ENCODE peak calls at places on chromosomes 3 and 15, in six cellular contexts. I is HCT116, F is K562, W is SK-N-SH, C is A549, A is HL-60. G is an unnamed sample.
A peak's percentile ranks its signal among the peaks of the same experiment; 100 is the strongest.

GRCh38 chr15:43792761-43793493 is 807 bp downstream of the SERF2 start:
- DNase-seq in I (no peak), F (peak; percentile 59), W (peak; percentile 42), C (peak; percentile 26), A (no peak), G (no peak)

GRCh38 chr15:67188551-67189218 is 65.8 kb downstream of the AAGAB start:
- DNase-seq in I (no peak), F (no peak), W (peak; percentile 83), C (no peak), A (no peak), G (no peak)

GRCh38 chr15:96274698-96275097 is 55.8 kb upstream of the NR2F2 start:
- DNase-seq in I (no peak), F (no peak), W (no peak), C (no peak), A (no peak), G (no peak)

GRCh38 chr15:84658080-84658787 is at the start of gene NMB:
- DNase-seq in I (peak; percentile 24), F (no peak), W (peak; percentile 98), C (peak; percentile 99), A (peak; percentile 72), G (peak; percentile 33)

GRCh38 chr3:123421353-123422174 is 27.3 kb downstream of the ADCY5 start:
- DNase-seq in I (no peak), F (no peak), W (peak; percentile 69), C (no peak), A (no peak), G (no peak)

GRCh38 chr3:46667061-46667621 is 26.3 kb downstream of the ALS2CL start:
- DNase-seq in I (no peak), F (no peak), W (peak; percentile 10), C (no peak), A (no peak), G (no peak)

GRCh38 chr3:154122096-154122911 is 1.1 kb downstream of the ARHGEF26 start:
- DNase-seq in I (no peak), F (no peak), W (peak; percentile 76), C (peak; percentile 46), A (no peak), G (no peak)

GRCh38 chr3:55426486-55426885 is 60.6 kb downstream of the WNT5A start:
- DNase-seq in I (no peak), F (no peak), W (no peak), C (no peak), A (no peak), G (no peak)

GRCh38 chr3:50481992-50482391 is 21.4 kb downstream of the CACNA2D2 start:
- DNase-seq in I (no peak), F (peak; percentile 16), W (no peak), C (no peak), A (no peak), G (no peak)

GRCh38 chr15:100083572-100083971 is 258.2 kb downstream of the ADAMTS17 start:
- DNase-seq in I (no peak), F (no peak), W (no peak), C (no peak), A (no peak), G (no peak)

GRCh38 chr15:85094685-85095084 is 113.0 kb downstream of the PDE8A start:
- DNase-seq in I (no peak), F (no peak), W (no peak), C (no peak), A (no peak), G (no peak)

GRCh38 chr15:25333049-25333448 is 105.8 kb downstream of the UBE3A start:
- DNase-seq in I (no peak), F (no peak), W (no peak), C (no peak), A (no peak), G (no peak)

GRCh38 chr3:14150078-14150477 is 25.2 kb downstream of the TMEM43 start:
- DNase-seq in I (no peak), F (no peak), W (no peak), C (no peak), A (no peak), G (no peak)

GRCh38 chr3:52238193-52238760 is 681 bp downstream of the TWF2 start:
- DNase-seq in I (no peak), F (no peak), W (no peak), C (peak; percentile 29), A (no peak), G (no peak)

DNA sequence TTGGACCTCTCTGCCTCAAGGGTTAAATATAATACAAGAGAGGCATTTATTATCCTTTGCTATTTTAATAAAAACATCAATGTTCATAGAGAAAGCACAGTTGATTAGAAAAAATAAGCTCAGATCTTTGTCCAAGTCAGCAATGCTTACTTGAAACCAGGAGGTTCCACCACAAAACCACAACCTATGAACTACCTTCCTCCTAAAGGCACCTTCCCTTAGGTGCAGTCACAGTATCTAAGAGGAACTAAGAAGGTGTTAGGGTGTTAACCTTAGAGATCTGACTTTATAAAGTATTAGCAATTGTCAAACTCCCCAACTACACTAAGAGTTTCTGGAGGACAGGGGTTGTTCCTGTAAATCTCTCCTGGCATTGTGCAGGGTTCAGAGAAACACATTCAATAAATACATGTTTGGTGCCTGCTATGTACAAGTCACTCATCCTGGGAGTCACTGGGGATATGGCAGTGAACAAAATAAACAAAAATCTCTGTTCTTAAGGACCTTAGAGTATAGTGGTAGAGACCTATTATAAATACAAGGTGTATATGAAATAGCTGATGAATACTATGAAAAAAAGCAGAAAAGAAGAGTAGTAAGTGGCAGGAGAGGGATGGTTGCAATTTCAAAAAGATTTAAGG is 208.6 kb downstream of the NFKBIZ start:
- DNase-seq in I (no peak), F (no peak), W (no peak), C (no peak), A (no peak), G (peak; percentile 85)
- TF ChIP-seq REST in I (no peak), F (no peak), W (no peak), C (no peak), A (no peak), G (no peak)

DNA sequence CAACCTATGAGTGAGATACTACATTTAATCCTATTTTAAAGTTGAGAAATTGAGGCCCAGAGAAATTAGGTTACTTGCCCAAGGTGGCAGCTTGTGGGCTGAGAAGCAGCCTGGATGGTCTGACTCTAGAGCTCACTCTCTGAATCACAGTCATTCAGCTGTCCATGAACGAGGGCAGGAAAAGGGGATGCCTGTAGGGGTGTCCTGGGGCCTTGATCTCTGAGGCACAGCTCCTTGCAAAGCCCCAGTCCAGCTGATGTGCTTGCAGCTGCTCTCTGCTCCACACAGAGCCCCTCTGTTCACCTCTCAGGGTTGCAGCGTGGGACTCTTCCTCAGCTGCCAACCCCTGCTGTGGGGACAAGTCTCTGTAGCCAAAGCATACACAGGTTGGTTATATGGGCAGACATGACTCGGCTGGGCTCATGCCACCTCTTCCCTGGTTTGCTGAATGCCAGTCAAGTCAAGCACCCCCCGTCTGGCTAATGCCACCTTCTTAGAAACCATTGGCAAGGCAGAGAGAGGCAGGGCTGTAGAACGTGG is 56.8 kb downstream of the GASK1A start:
- DNase-seq in I (no peak), F (no peak), W (no peak), C (no peak), A (no peak), G (no peak)
- TF ChIP-seq REST in I (no peak), F (no peak), W (no peak), C (no peak), A (no peak), G (no peak)

GRCh38 chr15:42548258-42549051 is at the start of the genes HAUS2 and LRRC57:
- DNase-seq in I (peak; percentile 72), F (peak; percentile 94), W (peak; percentile 96), C (peak; percentile 88), A (peak; percentile 81), G (peak; percentile 55)

GRCh38 chr15:42544858-42545629 is 3.5 kb downstream of the LRRC57 start:
- DNase-seq in I (no peak), F (peak; percentile 17), W (no peak), C (no peak), A (no peak), G (no peak)

GRCh38 chr15:42547926-42548257 is 701 bp downstream of the LRRC57 start:
- DNase-seq in I (no peak), F (no peak), W (no peak), C (no peak), A (no peak), G (no peak)

GRCh38 chr15:42549782-42550392 is 1.2 kb downstream of the HAUS2 start:
- DNase-seq in I (no peak), F (no peak), W (no peak), C (no peak), A (no peak), G (no peak)

DNA sequence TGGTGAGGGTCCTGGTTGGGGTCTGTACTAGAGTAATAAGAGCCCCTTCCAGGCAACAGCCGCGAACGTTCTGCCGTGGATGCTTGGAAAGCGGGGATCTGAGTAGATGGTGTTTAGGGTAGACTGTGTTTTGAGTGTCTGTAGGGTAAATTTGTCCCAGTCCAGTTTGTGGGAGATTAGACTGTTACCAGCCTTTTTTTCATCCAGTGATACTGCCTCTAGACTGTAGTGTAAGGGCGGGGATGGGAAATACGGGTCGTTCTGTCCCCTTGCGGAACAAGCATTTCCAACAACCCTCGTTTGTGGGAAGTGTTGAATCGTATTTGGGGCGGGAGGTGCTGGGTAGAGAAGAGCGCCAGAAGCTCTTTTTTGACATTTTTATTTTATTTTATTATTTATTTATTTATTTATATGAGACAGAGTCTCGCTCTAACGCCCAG is 434 bp downstream of the HAUS2 start:
- DNase-seq in I (no peak), F (peak; percentile 57), W (peak; percentile 73), C (peak; percentile 27), A (peak; percentile 40), G (no peak)
- TF ChIP-seq REST in I (no peak), F (no peak), W (no peak), C (no peak), A (no peak), G (no peak)

DNA sequence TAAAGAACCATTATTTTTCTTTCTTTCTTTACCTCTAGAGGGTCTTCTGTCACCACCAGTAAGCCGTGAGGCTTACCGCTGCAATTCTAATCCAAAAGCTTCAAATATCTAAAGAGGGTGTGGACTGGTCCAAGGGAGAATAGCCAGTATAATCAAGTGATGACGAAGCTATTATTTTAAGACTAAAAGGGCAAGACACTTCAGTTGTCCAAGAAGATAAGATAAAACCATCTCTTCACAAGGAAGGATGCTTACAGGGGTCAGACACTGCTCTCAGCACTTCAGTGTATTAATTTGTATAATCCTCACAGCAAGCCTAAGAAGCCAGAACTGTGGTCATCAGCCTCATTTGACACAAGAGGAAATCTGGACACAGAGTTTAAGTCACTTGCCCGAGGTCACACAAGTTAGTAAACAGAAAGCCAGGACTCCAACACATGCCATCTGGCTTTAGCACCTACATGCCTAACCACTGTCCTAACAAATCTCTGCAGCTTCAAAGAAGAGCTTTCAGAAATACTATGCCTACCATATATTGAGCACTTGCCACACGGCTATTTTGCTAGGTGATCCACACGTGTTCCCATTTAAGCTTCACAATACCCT is 14.6 kb downstream of the HDC start:
- DNase-seq in I (no peak), F (no peak), W (no peak), C (no peak), A (no peak), G (no peak)
- TF ChIP-seq REST in I (no peak), F (no peak), W (no peak), C (no peak), A (no peak), G (no peak)

G was measured in GM12878.